ENCODE peak calls at places on chromosome 13, in ten cellular contexts. P is fibroblast of lung, M is Peyer's patch, K is gastrocnemius medialis, Q is uterus, E is ascending aorta, D is PC-3, O is astrocyte, T is tibial artery, H is heart left ventricle. L is an unnamed sample.

GRCh38 chr13:104586010-104586746 is 1520.0 kb upstream of the SLC10A2 start:
- DNase-seq in P (peak; percentile 95), M (no peak), K (no peak), Q (no peak), E (no peak), D (peak; percentile 73), O (peak; percentile 83), T (no peak), H (no peak), L (peak; percentile 17)

GRCh38 chr13:64912141-64912540 is 2318.0 kb downstream of the PCDH9 start:
- DNase-seq in P (peak; percentile 42), M (no peak), K (no peak), Q (no peak), E (no peak), D (peak; percentile 62), O (peak; percentile 84), T (no peak), H (no peak), L (peak; percentile 8)

GRCh38 chr13:61880576-61881283 is 465.1 kb upstream of the PCDH20 start:
- DNase-seq in P (peak; percentile 34), M (no peak), K (no peak), Q (no peak), E (no peak), D (peak; percentile 33), O (no peak), T (no peak), H (no peak), L (no peak)

GRCh38 chr13:35794734-35795389 is 318.4 kb upstream of the MAB21L1 start:
- DNase-seq in P (peak; percentile 57), M (no peak), K (no peak), Q (no peak), E (no peak), D (no peak), O (no peak), T (no peak), H (no peak), L (no peak)

GRCh38 chr13:19089315-19089714 is 92.3 kb downstream of the TUBA3C start:
- DNase-seq in P (no peak), M (no peak), K (no peak), Q (no peak), E (no peak), D (peak; percentile 4), O (no peak), T (no peak), H (no peak), L (no peak)

GRCh38 chr13:108283110-108283509 is 13.6 kb downstream of the TNFSF13B start:
- DNase-seq in P (peak; percentile 58), M (no peak), K (no peak), Q (no peak), E (no peak), D (peak; percentile 31), O (no peak), T (no peak), H (no peak), L (no peak)

GRCh38 chr13:42593719-42594012 is 19.7 kb downstream of the TNFSF11 start:
- DNase-seq in P (no peak), M (no peak), K (no peak), Q (no peak), E (no peak), D (no peak), O (no peak), T (no peak), H (no peak), L (no peak)

GRCh38 chr13:60265566-60265965 is 101.8 kb upstream of the DIAPH3 start:
- DNase-seq in P (no peak), M (no peak), K (no peak), Q (no peak), E (no peak), D (no peak), O (peak; percentile 6), T (no peak), H (no peak), L (no peak)

GRCh38 chr13:37417042-37417441 is 181.5 kb downstream of the POSTN start:
- DNase-seq in P (peak; percentile 29), M (no peak), K (no peak), Q (no peak), E (no peak), D (no peak), O (no peak), T (no peak), H (no peak), L (no peak)

GRCh38 chr13:59625121-59625520 is 538.6 kb downstream of the DIAPH3 start:
- DNase-seq in P (no peak), M (no peak), K (no peak), Q (no peak), E (no peak), D (no peak), O (no peak), T (no peak), H (no peak), L (no peak)

GRCh38 chr13:62294210-62294609 is 878.6 kb upstream of the PCDH20 start:
- DNase-seq in P (no peak), M (no peak), K (no peak), Q (no peak), E (no peak), D (no peak), O (peak; percentile 1), T (no peak), H (no peak), L (peak; percentile 1)

GRCh38 chr13:90414691-90415596 is 932.5 kb upstream of the MIR17HG start:
- DNase-seq in P (peak; percentile 63), M (no peak), K (no peak), Q (no peak), E (no peak), D (peak; percentile 47), O (peak; percentile 80), T (no peak), H (no peak), L (peak; percentile 70)

GRCh38 chr13:84481958-84482357 is 599.7 kb upstream of the SLITRK1 start:
- DNase-seq in P (peak; percentile 66), M (no peak), K (no peak), Q (no peak), E (no peak), D (no peak), O (peak; percentile 92), T (no peak), H (no peak), L (no peak)

GRCh38 chr13:25466880-25467279 is 95.1 kb downstream of the ATP8A2 start:
- DNase-seq in P (no peak), M (no peak), K (no peak), Q (no peak), E (no peak), D (no peak), O (no peak), T (no peak), H (no peak), L (no peak)

GRCh38 chr13:43880451-43880850 is 747 bp downstream of the LACC1 start:
- DNase-seq in P (peak; percentile 10), M (no peak), K (no peak), Q (no peak), E (no peak), D (peak; percentile 12), O (no peak), T (no peak), H (no peak), L (no peak)

GRCh38 chr13:112333756-112334543 is 42.2 kb upstream of the SPACA7 start:
- DNase-seq in P (no peak), M (no peak), K (no peak), Q (no peak), E (no peak), D (peak; percentile 45), O (no peak), T (no peak), H (no peak), L (peak; percentile 79)

GRCh38 chr13:29369060-29369743 is 226.3 kb downstream of the SLC7A1 start:
- DNase-seq in P (peak; percentile 36), M (no peak), K (no peak), Q (no peak), E (no peak), D (peak; percentile 70), O (peak; percentile 16), T (no peak), H (no peak), L (peak; percentile 38)

GRCh38 chr13:72536668-72537399 is 190.6 kb downstream of the MZT1 start:
- DNase-seq in P (peak; percentile 28), M (no peak), K (no peak), Q (no peak), E (no peak), D (no peak), O (peak; percentile 40), T (no peak), H (no peak), L (no peak)

GRCh38 chr13:90928109-90928508 is 419.4 kb upstream of the MIR17HG start:
- DNase-seq in P (no peak), M (no peak), K (no peak), Q (no peak), E (no peak), D (no peak), O (no peak), T (no peak), H (no peak), L (no peak)

GRCh38 chr13:53010374-53011105 is 18.1 kb upstream of the OLFM4 start:
- DNase-seq in P (no peak), M (no peak), K (no peak), Q (no peak), E (no peak), D (peak; percentile 35), O (no peak), T (no peak), H (no peak), L (peak; percentile 57)

GRCh38 chr13:73168226-73168992 is 109.6 kb downstream of the KLF5 start:
- DNase-seq in P (no peak), M (no peak), K (no peak), Q (no peak), E (no peak), D (peak; percentile 51), O (peak; percentile 70), T (no peak), H (no peak), L (no peak)

GRCh38 chr13:49630580-49630979 is 2.3 kb downstream of the ARL11 start:
- DNase-seq in P (no peak), M (no peak), K (no peak), Q (no peak), E (no peak), D (no peak), O (no peak), T (no peak), H (no peak), L (no peak)
- H3K27ac ChIP-seq in P (no peak overlapping the region), M (no peak overlapping the region), K (no peak overlapping the region), Q (no peak overlapping the region), E (no peak overlapping the region), D (no peak overlapping the region), O (no peak overlapping the region), T (no peak overlapping the region), H (peak overlapping the region; percentile 3), L (no peak overlapping the region)

GRCh38 chr13:100588350-100589177 is at the start of gene GGACT:
- DNase-seq in P (peak; percentile 56), M (peak; percentile 76), K (no peak), Q (peak; percentile 46), E (peak; percentile 76), D (peak; percentile 27), O (peak; percentile 24), T (peak; percentile 38), H (peak; percentile 72), L (peak; percentile 59)
- TF ChIP-seq CTCF in P (peak; percentile 33), M (peak; percentile 86), K (peak; percentile 78), Q (peak; percentile 81), E (peak; percentile 69), D (peak; percentile 51), O (peak; percentile 25), T (peak; percentile 48), H (peak; percentile 82), L (peak; percentile 88)

GRCh38 chr13:32047796-32048195 is 16.2 kb downstream of the FRY start:
- DNase-seq in P (no peak), M (no peak), K (no peak), Q (no peak), E (no peak), D (no peak), O (no peak), T (no peak), H (no peak), L (no peak)
- H3K27ac ChIP-seq in P (no peak overlapping the region), M (no peak overlapping the region), K (peak overlapping the region; percentile 7), Q (peak overlapping the region; percentile 71), E (no peak overlapping the region), D (no peak overlapping the region), O (no peak overlapping the region), T (peak overlapping the region; percentile 23), H (peak overlapping the region; percentile 23), L (no peak overlapping the region)

GRCh38 chr13:82847595-82847994 is 1034.7 kb downstream of the SLITRK1 start:
- DNase-seq in P (no peak), M (no peak), K (no peak), Q (no peak), E (no peak), D (peak; percentile 49), O (no peak), T (no peak), H (no peak), L (no peak)
- TF ChIP-seq CTCF in P (no peak), M (no peak), K (no peak), Q (no peak), E (no peak), D (peak; percentile 43), O (no peak), T (no peak), H (no peak), L (peak; percentile 5)

L was measured in RWPE1.